ENCODE peak calls at places on chromosomes 7 and 10, in four cellular contexts. M is Calu3, D is GM12865, P is HFFc6. X is an unnamed sample.

GRCh38 chr10:38038107-38038931 is 27.8 kb downstream of the ZNF33A start:
- DNase-seq in D (peak), M (no peak), P (no peak), X (peak)

GRCh38 chr10:103244663-103245271 is 920 bp upstream of the RPEL1 start:
- DNase-seq in M (peak), P (peak), D (peak), X (peak)

GRCh38 chr10:114359041-114359952 is 45.0 kb downstream of the AFAP1L2 start:
- DNase-seq in P (no peak), M (no peak), D (no peak), X (no peak)

GRCh38 chr10:124149681-124150080 is 56.3 kb upstream of the CHST15 start:
- DNase-seq in M (no peak), D (peak), P (no peak), X (no peak)

GRCh38 chr10:133378251-133379096 is 588 bp upstream of the PAOX start:
- DNase-seq in M (peak), D (peak), P (peak), X (peak)

GRCh38 chr7:106053109-106053508 is 59.0 kb downstream of the SYPL1 start:
- DNase-seq in M (no peak), D (no peak), P (no peak), X (no peak)

GRCh38 chr10:68561804-68562649 is 1.9 kb downstream of the TET1 start:
- DNase-seq in D (no peak), M (no peak), P (no peak), X (peak)

GRCh38 chr7:118803-119376 is 73.5 kb upstream of the FAM20C start:
- DNase-seq in M (no peak), D (no peak), P (no peak), X (no peak)

GRCh38 chr7:6015917-6016652 is 7.0 kb downstream of the AIMP2 start:
- DNase-seq in M (no peak), D (peak), P (peak), X (no peak)

GRCh38 chr10:126904493-126904806 is 778 bp upstream of the DOCK1 start:
- DNase-seq in P (no peak), M (no peak), D (no peak), X (no peak)

GRCh38 chr7:20350518-20350951 is 19.8 kb downstream of the ITGB8 start:
- DNase-seq in P (no peak), D (no peak), M (no peak), X (no peak)

GRCh38 chr10:5948999-5949759 is 28.2 kb downstream of the IL15RA start:
- DNase-seq in D (peak), M (peak), P (peak), X (peak)
- TF ChIP-seq CTCF in D (peak), M (no peak), P (peak), X (peak)

GRCh38 chr7:66638309-66639099 is 9.8 kb downstream of the KCTD7 start:
- DNase-seq in P (no peak), M (no peak), D (no peak), X (no peak)
- TF ChIP-seq CTCF in P (no peak), M (no peak), D (no peak), X (no peak)

GRCh38 chr10:46106410-46107255 is 60.6 kb upstream of the MSMB start:
- DNase-seq in P (no peak), M (peak), D (peak), X (peak)
- TF ChIP-seq CTCF in P (no peak), M (no peak), D (no peak), X (no peak)

GRCh38 chr10:60821661-60822060 is 43.4 kb downstream of the CDK1 start:
- DNase-seq in P (no peak), D (no peak), M (no peak), X (no peak)

GRCh38 chr10:60818134-60818770 is 40.0 kb downstream of the CDK1 start:
- DNase-seq in M (no peak), D (no peak), P (peak), X (no peak)

GRCh38 chr10:60817135-60817805 is 39.0 kb downstream of the CDK1 start:
- DNase-seq in M (no peak), D (no peak), P (peak), X (no peak)

GRCh38 chr10:60819271-60819670 is 41.0 kb downstream of the CDK1 start:
- DNase-seq in M (no peak), D (no peak), P (no peak), X (no peak)

GRCh38 chr10:60820093-60820769 is 42.0 kb downstream of the CDK1 start:
- DNase-seq in M (no peak), P (peak), D (peak), X (peak)
- TF ChIP-seq CTCF in M (peak), P (peak), D (peak), X (no peak)

X was measured in GM20000.